ENCODE peak calls at places on chromosomes 16 and 17, in ten cellular contexts. One of them, this sample, is unnamed.

GRCh38 chr16:89737341-89738071 is 16.2 kb downstream of the ZNF276 start:
- ATAC-seq in WTC11: no peak
- ATAC-seq in sciatic nerve: no peak
- ATAC-seq in gastroesophageal sphincter: no peak
- ATAC-seq in stimulated activated effector memory CD8-positive, alpha-beta T cell treated with anti-CD3 and anti-CD28 coated beads, Interleukin-12 subunit alpha, Interleukin-12 subunit beta, amount 100 ng/mL, for 72 hours: peak; percentile 67
- ATAC-seq in Panc1: no peak
- ATAC-seq in SK-N-SH treated with all-trans-retinoic acid at 6 μM for 48 hours: no peak
- ATAC-seq in pancreas: no peak
- ATAC-seq in DND-41: peak; percentile 27
- ATAC-seq in heart left ventricle: no peak
- ATAC-seq in this sample: no peak

GRCh38 chr17:63601439-63602371 is 1.0 kb downstream of the TACO1 start:
- ATAC-seq in WTC11: no peak
- ATAC-seq in sciatic nerve: no peak
- ATAC-seq in gastroesophageal sphincter: no peak
- ATAC-seq in stimulated activated effector memory CD8-positive, alpha-beta T cell treated with anti-CD3 and anti-CD28 coated beads, Interleukin-12 subunit alpha, Interleukin-12 subunit beta, amount 100 ng/mL, for 72 hours: no peak
- ATAC-seq in Panc1: no peak
- ATAC-seq in SK-N-SH treated with all-trans-retinoic acid at 6 μM for 48 hours: peak; percentile 12
- ATAC-seq in pancreas: peak; percentile 14
- ATAC-seq in DND-41: no peak
- ATAC-seq in heart left ventricle: no peak
- ATAC-seq in this sample: no peak

GRCh38 chr17:32503251-32504165 is 16.7 kb downstream of the CDK5R1 start:
- ATAC-seq in WTC11: no peak
- ATAC-seq in sciatic nerve: peak; percentile 64
- ATAC-seq in gastroesophageal sphincter: no peak
- ATAC-seq in stimulated activated effector memory CD8-positive, alpha-beta T cell treated with anti-CD3 and anti-CD28 coated beads, Interleukin-12 subunit alpha, Interleukin-12 subunit beta, amount 100 ng/mL, for 72 hours: peak; percentile 96
- ATAC-seq in Panc1: peak; percentile 55
- ATAC-seq in SK-N-SH treated with all-trans-retinoic acid at 6 μM for 48 hours: peak; percentile 61
- ATAC-seq in pancreas: no peak
- ATAC-seq in DND-41: peak; percentile 98
- ATAC-seq in heart left ventricle: peak; percentile 43
- ATAC-seq in this sample: peak; percentile 80

GRCh38 chr17:45231481-45232116 is 9.9 kb downstream of the FMNL1 start:
- ATAC-seq in WTC11: peak; percentile 40
- ATAC-seq in sciatic nerve: no peak
- ATAC-seq in gastroesophageal sphincter: no peak
- ATAC-seq in stimulated activated effector memory CD8-positive, alpha-beta T cell treated with anti-CD3 and anti-CD28 coated beads, Interleukin-12 subunit alpha, Interleukin-12 subunit beta, amount 100 ng/mL, for 72 hours: no peak
- ATAC-seq in Panc1: peak; percentile 69
- ATAC-seq in SK-N-SH treated with all-trans-retinoic acid at 6 μM for 48 hours: peak; percentile 50
- ATAC-seq in pancreas: no peak
- ATAC-seq in DND-41: no peak
- ATAC-seq in heart left ventricle: no peak
- ATAC-seq in this sample: no peak

GRCh38 chr16:75105306-75106061 is 11.1 kb downstream of the LDHD start:
- ATAC-seq in WTC11: no peak
- ATAC-seq in sciatic nerve: peak; percentile 36
- ATAC-seq in gastroesophageal sphincter: peak; percentile 74
- ATAC-seq in stimulated activated effector memory CD8-positive, alpha-beta T cell treated with anti-CD3 and anti-CD28 coated beads, Interleukin-12 subunit alpha, Interleukin-12 subunit beta, amount 100 ng/mL, for 72 hours: no peak
- ATAC-seq in Panc1: no peak
- ATAC-seq in SK-N-SH treated with all-trans-retinoic acid at 6 μM for 48 hours: peak; percentile 60
- ATAC-seq in pancreas: no peak
- ATAC-seq in DND-41: no peak
- ATAC-seq in heart left ventricle: peak; percentile 54
- ATAC-seq in this sample: no peak

GRCh38 chr17:17876959-17877547 is 40.3 kb upstream of the SREBF1 start:
- ATAC-seq in WTC11: no peak
- ATAC-seq in sciatic nerve: peak; percentile 71
- ATAC-seq in gastroesophageal sphincter: peak; percentile 72
- ATAC-seq in stimulated activated effector memory CD8-positive, alpha-beta T cell treated with anti-CD3 and anti-CD28 coated beads, Interleukin-12 subunit alpha, Interleukin-12 subunit beta, amount 100 ng/mL, for 72 hours: no peak
- ATAC-seq in Panc1: no peak
- ATAC-seq in SK-N-SH treated with all-trans-retinoic acid at 6 μM for 48 hours: peak; percentile 23
- ATAC-seq in pancreas: peak; percentile 39
- ATAC-seq in DND-41: no peak
- ATAC-seq in heart left ventricle: peak; percentile 80
- ATAC-seq in this sample: peak; percentile 74

GRCh38 chr16:14325921-14326401 is 254.8 kb downstream of the MRTFB start:
- ATAC-seq in WTC11: no peak
- ATAC-seq in sciatic nerve: peak; percentile 26
- ATAC-seq in gastroesophageal sphincter: no peak
- ATAC-seq in stimulated activated effector memory CD8-positive, alpha-beta T cell treated with anti-CD3 and anti-CD28 coated beads, Interleukin-12 subunit alpha, Interleukin-12 subunit beta, amount 100 ng/mL, for 72 hours: no peak
- ATAC-seq in Panc1: no peak
- ATAC-seq in SK-N-SH treated with all-trans-retinoic acid at 6 μM for 48 hours: peak; percentile 36
- ATAC-seq in pancreas: peak; percentile 37
- ATAC-seq in DND-41: no peak
- ATAC-seq in heart left ventricle: peak; percentile 64
- ATAC-seq in this sample: no peak

GRCh38 chr16:14321542-14321941 is 250.4 kb downstream of the MRTFB start:
- ATAC-seq in WTC11: peak; percentile 20
- ATAC-seq in sciatic nerve: no peak
- ATAC-seq in gastroesophageal sphincter: no peak
- ATAC-seq in stimulated activated effector memory CD8-positive, alpha-beta T cell treated with anti-CD3 and anti-CD28 coated beads, Interleukin-12 subunit alpha, Interleukin-12 subunit beta, amount 100 ng/mL, for 72 hours: no peak
- ATAC-seq in Panc1: peak; percentile 55
- ATAC-seq in SK-N-SH treated with all-trans-retinoic acid at 6 μM for 48 hours: no peak
- ATAC-seq in pancreas: peak; percentile 87
- ATAC-seq in DND-41: no peak
- ATAC-seq in heart left ventricle: peak; percentile 92
- ATAC-seq in this sample: peak; percentile 59

GRCh38 chr16:84442416-84443145 is 61.9 kb downstream of the MEAK7 start:
- ATAC-seq in WTC11: no peak
- ATAC-seq in sciatic nerve: no peak
- ATAC-seq in gastroesophageal sphincter: no peak
- ATAC-seq in stimulated activated effector memory CD8-positive, alpha-beta T cell treated with anti-CD3 and anti-CD28 coated beads, Interleukin-12 subunit alpha, Interleukin-12 subunit beta, amount 100 ng/mL, for 72 hours: peak; percentile 21
- ATAC-seq in Panc1: no peak
- ATAC-seq in SK-N-SH treated with all-trans-retinoic acid at 6 μM for 48 hours: no peak
- ATAC-seq in pancreas: no peak
- ATAC-seq in DND-41: no peak
- ATAC-seq in heart left ventricle: no peak
- ATAC-seq in this sample: no peak

GRCh38 chr17:1485748-1486376 is 6.6 kb downstream of the MYO1C start:
- ATAC-seq in WTC11: no peak
- ATAC-seq in sciatic nerve: peak; percentile 34
- ATAC-seq in gastroesophageal sphincter: peak; percentile 45
- ATAC-seq in stimulated activated effector memory CD8-positive, alpha-beta T cell treated with anti-CD3 and anti-CD28 coated beads, Interleukin-12 subunit alpha, Interleukin-12 subunit beta, amount 100 ng/mL, for 72 hours: peak; percentile 61
- ATAC-seq in Panc1: peak; percentile 57
- ATAC-seq in SK-N-SH treated with all-trans-retinoic acid at 6 μM for 48 hours: peak; percentile 35
- ATAC-seq in pancreas: peak; percentile 32
- ATAC-seq in DND-41: peak; percentile 48
- ATAC-seq in heart left ventricle: peak; percentile 25
- ATAC-seq in this sample: peak; percentile 24

GRCh38 chr17:81380682-81381518 is 14.4 kb upstream of the BAHCC1 start:
- ATAC-seq in WTC11: no peak
- ATAC-seq in sciatic nerve: no peak
- ATAC-seq in gastroesophageal sphincter: no peak
- ATAC-seq in stimulated activated effector memory CD8-positive, alpha-beta T cell treated with anti-CD3 and anti-CD28 coated beads, Interleukin-12 subunit alpha, Interleukin-12 subunit beta, amount 100 ng/mL, for 72 hours: no peak
- ATAC-seq in Panc1: no peak
- ATAC-seq in SK-N-SH treated with all-trans-retinoic acid at 6 μM for 48 hours: no peak
- ATAC-seq in pancreas: no peak
- ATAC-seq in DND-41: no peak
- ATAC-seq in heart left ventricle: no peak
- ATAC-seq in this sample: no peak

GRCh38 chr17:41529491-41529915 is 1.4 kb upstream of the KRT19 start:
- ATAC-seq in WTC11: no peak
- ATAC-seq in sciatic nerve: no peak
- ATAC-seq in gastroesophageal sphincter: no peak
- ATAC-seq in stimulated activated effector memory CD8-positive, alpha-beta T cell treated with anti-CD3 and anti-CD28 coated beads, Interleukin-12 subunit alpha, Interleukin-12 subunit beta, amount 100 ng/mL, for 72 hours: no peak
- ATAC-seq in Panc1: peak; percentile 2
- ATAC-seq in SK-N-SH treated with all-trans-retinoic acid at 6 μM for 48 hours: peak; percentile 9
- ATAC-seq in pancreas: no peak
- ATAC-seq in DND-41: no peak
- ATAC-seq in heart left ventricle: no peak
- ATAC-seq in this sample: no peak

GRCh38 chr16:56974549-56975300 is 13.0 kb downstream of the CETP start:
- ATAC-seq in WTC11: no peak
- ATAC-seq in sciatic nerve: no peak
- ATAC-seq in gastroesophageal sphincter: no peak
- ATAC-seq in stimulated activated effector memory CD8-positive, alpha-beta T cell treated with anti-CD3 and anti-CD28 coated beads, Interleukin-12 subunit alpha, Interleukin-12 subunit beta, amount 100 ng/mL, for 72 hours: no peak
- ATAC-seq in Panc1: no peak
- ATAC-seq in SK-N-SH treated with all-trans-retinoic acid at 6 μM for 48 hours: no peak
- ATAC-seq in pancreas: no peak
- ATAC-seq in DND-41: no peak
- ATAC-seq in heart left ventricle: no peak
- ATAC-seq in this sample: no peak

GRCh38 chr17:64455993-64456885 is 7.3 kb downstream of the MILR1 start:
- ATAC-seq in WTC11: no peak
- ATAC-seq in sciatic nerve: peak; percentile 50
- ATAC-seq in gastroesophageal sphincter: no peak
- ATAC-seq in stimulated activated effector memory CD8-positive, alpha-beta T cell treated with anti-CD3 and anti-CD28 coated beads, Interleukin-12 subunit alpha, Interleukin-12 subunit beta, amount 100 ng/mL, for 72 hours: no peak
- ATAC-seq in Panc1: no peak
- ATAC-seq in SK-N-SH treated with all-trans-retinoic acid at 6 μM for 48 hours: no peak
- ATAC-seq in pancreas: no peak
- ATAC-seq in DND-41: peak; percentile 89
- ATAC-seq in heart left ventricle: no peak
- ATAC-seq in this sample: peak; percentile 24

GRCh38 chr17:77470800-77471733 is 330.3 kb downstream of the SEC14L1 start:
- ATAC-seq in WTC11: peak; percentile 40
- ATAC-seq in sciatic nerve: peak; percentile 78
- ATAC-seq in gastroesophageal sphincter: peak; percentile 34
- ATAC-seq in stimulated activated effector memory CD8-positive, alpha-beta T cell treated with anti-CD3 and anti-CD28 coated beads, Interleukin-12 subunit alpha, Interleukin-12 subunit beta, amount 100 ng/mL, for 72 hours: no peak
- ATAC-seq in Panc1: peak; percentile 10
- ATAC-seq in SK-N-SH treated with all-trans-retinoic acid at 6 μM for 48 hours: peak; percentile 48
- ATAC-seq in pancreas: no peak
- ATAC-seq in DND-41: no peak
- ATAC-seq in heart left ventricle: peak; percentile 90
- ATAC-seq in this sample: no peak

GRCh38 chr17:41705271-41705991 is 6.7 kb upstream of the GAST start:
- ATAC-seq in WTC11: peak; percentile 72
- ATAC-seq in sciatic nerve: peak; percentile 59
- ATAC-seq in gastroesophageal sphincter: no peak
- ATAC-seq in stimulated activated effector memory CD8-positive, alpha-beta T cell treated with anti-CD3 and anti-CD28 coated beads, Interleukin-12 subunit alpha, Interleukin-12 subunit beta, amount 100 ng/mL, for 72 hours: no peak
- ATAC-seq in Panc1: peak; percentile 55
- ATAC-seq in SK-N-SH treated with all-trans-retinoic acid at 6 μM for 48 hours: peak; percentile 68
- ATAC-seq in pancreas: peak; percentile 50
- ATAC-seq in DND-41: no peak
- ATAC-seq in heart left ventricle: no peak
- ATAC-seq in this sample: peak; percentile 21

GRCh38 chr16:67063008-67063407 is 34.1 kb downstream of the CBFB start:
- ATAC-seq in WTC11: no peak
- ATAC-seq in sciatic nerve: no peak
- ATAC-seq in gastroesophageal sphincter: no peak
- ATAC-seq in stimulated activated effector memory CD8-positive, alpha-beta T cell treated with anti-CD3 and anti-CD28 coated beads, Interleukin-12 subunit alpha, Interleukin-12 subunit beta, amount 100 ng/mL, for 72 hours: no peak
- ATAC-seq in Panc1: no peak
- ATAC-seq in SK-N-SH treated with all-trans-retinoic acid at 6 μM for 48 hours: no peak
- ATAC-seq in pancreas: no peak
- ATAC-seq in DND-41: peak; percentile 88
- ATAC-seq in heart left ventricle: no peak
- ATAC-seq in this sample: no peak

GRCh38 chr16:55471448-55472097 is 7.4 kb upstream of the MMP2 start:
- ATAC-seq in WTC11: no peak
- ATAC-seq in sciatic nerve: peak; percentile 25
- ATAC-seq in gastroesophageal sphincter: peak; percentile 44
- ATAC-seq in stimulated activated effector memory CD8-positive, alpha-beta T cell treated with anti-CD3 and anti-CD28 coated beads, Interleukin-12 subunit alpha, Interleukin-12 subunit beta, amount 100 ng/mL, for 72 hours: peak; percentile 86
- ATAC-seq in Panc1: peak; percentile 70
- ATAC-seq in SK-N-SH treated with all-trans-retinoic acid at 6 μM for 48 hours: peak; percentile 86
- ATAC-seq in pancreas: no peak
- ATAC-seq in DND-41: no peak
- ATAC-seq in heart left ventricle: no peak
- ATAC-seq in this sample: peak; percentile 40

GRCh38 chr16:85422124-85422373 is 191.1 kb upstream of the GSE1 start:
- ATAC-seq in WTC11: no peak
- ATAC-seq in sciatic nerve: no peak
- ATAC-seq in gastroesophageal sphincter: no peak
- ATAC-seq in stimulated activated effector memory CD8-positive, alpha-beta T cell treated with anti-CD3 and anti-CD28 coated beads, Interleukin-12 subunit alpha, Interleukin-12 subunit beta, amount 100 ng/mL, for 72 hours: no peak
- ATAC-seq in Panc1: no peak
- ATAC-seq in SK-N-SH treated with all-trans-retinoic acid at 6 μM for 48 hours: no peak
- ATAC-seq in pancreas: no peak
- ATAC-seq in DND-41: no peak
- ATAC-seq in heart left ventricle: no peak
- ATAC-seq in this sample: no peak

GRCh38 chr17:41301204-41301790 is 1.4 kb downstream of the KRTAP29-1 start:
- ATAC-seq in WTC11: no peak
- ATAC-seq in sciatic nerve: no peak
- ATAC-seq in gastroesophageal sphincter: no peak
- ATAC-seq in stimulated activated effector memory CD8-positive, alpha-beta T cell treated with anti-CD3 and anti-CD28 coated beads, Interleukin-12 subunit alpha, Interleukin-12 subunit beta, amount 100 ng/mL, for 72 hours: no peak
- ATAC-seq in Panc1: no peak
- ATAC-seq in SK-N-SH treated with all-trans-retinoic acid at 6 μM for 48 hours: no peak
- ATAC-seq in pancreas: no peak
- ATAC-seq in DND-41: no peak
- ATAC-seq in heart left ventricle: no peak
- ATAC-seq in this sample: peak; percentile 68

GRCh38 chr16:12320298-12320706 is 343.8 kb downstream of the SNX29 start:
- ATAC-seq in WTC11: no peak
- ATAC-seq in sciatic nerve: no peak
- ATAC-seq in gastroesophageal sphincter: no peak
- ATAC-seq in stimulated activated effector memory CD8-positive, alpha-beta T cell treated with anti-CD3 and anti-CD28 coated beads, Interleukin-12 subunit alpha, Interleukin-12 subunit beta, amount 100 ng/mL, for 72 hours: no peak
- ATAC-seq in Panc1: no peak
- ATAC-seq in SK-N-SH treated with all-trans-retinoic acid at 6 μM for 48 hours: no peak
- ATAC-seq in pancreas: no peak
- ATAC-seq in DND-41: no peak
- ATAC-seq in heart left ventricle: no peak
- ATAC-seq in this sample: no peak

GRCh38 chr17:82545071-82545462 is 25.5 kb downstream of the FOXK2 start:
- ATAC-seq in WTC11: no peak
- ATAC-seq in sciatic nerve: peak; percentile 84
- ATAC-seq in gastroesophageal sphincter: peak; percentile 80
- ATAC-seq in stimulated activated effector memory CD8-positive, alpha-beta T cell treated with anti-CD3 and anti-CD28 coated beads, Interleukin-12 subunit alpha, Interleukin-12 subunit beta, amount 100 ng/mL, for 72 hours: no peak
- ATAC-seq in Panc1: no peak
- ATAC-seq in SK-N-SH treated with all-trans-retinoic acid at 6 μM for 48 hours: no peak
- ATAC-seq in pancreas: no peak
- ATAC-seq in DND-41: no peak
- ATAC-seq in heart left ventricle: peak; percentile 72
- ATAC-seq in this sample: no peak

GRCh38 chr16:61323456-61323855 is 712.8 kb downstream of the CDH8 start:
- ATAC-seq in WTC11: no peak
- ATAC-seq in sciatic nerve: no peak
- ATAC-seq in gastroesophageal sphincter: no peak
- ATAC-seq in stimulated activated effector memory CD8-positive, alpha-beta T cell treated with anti-CD3 and anti-CD28 coated beads, Interleukin-12 subunit alpha, Interleukin-12 subunit beta, amount 100 ng/mL, for 72 hours: no peak
- ATAC-seq in Panc1: no peak
- ATAC-seq in SK-N-SH treated with all-trans-retinoic acid at 6 μM for 48 hours: no peak
- ATAC-seq in pancreas: no peak
- ATAC-seq in DND-41: no peak
- ATAC-seq in heart left ventricle: no peak
- ATAC-seq in this sample: no peak

GRCh38 chr16:31507617-31507928 is 618 bp downstream of the RUSF1 start:
- ATAC-seq in WTC11: no peak
- ATAC-seq in sciatic nerve: peak; percentile 9
- ATAC-seq in gastroesophageal sphincter: no peak
- ATAC-seq in stimulated activated effector memory CD8-positive, alpha-beta T cell treated with anti-CD3 and anti-CD28 coated beads, Interleukin-12 subunit alpha, Interleukin-12 subunit beta, amount 100 ng/mL, for 72 hours: no peak
- ATAC-seq in Panc1: no peak
- ATAC-seq in SK-N-SH treated with all-trans-retinoic acid at 6 μM for 48 hours: no peak
- ATAC-seq in pancreas: peak; percentile 8
- ATAC-seq in DND-41: no peak
- ATAC-seq in heart left ventricle: peak; percentile 3
- ATAC-seq in this sample: peak; percentile 34

GRCh38 chr16:22694887-22695382 is 119.0 kb upstream of the HS3ST2 start:
- ATAC-seq in WTC11: no peak
- ATAC-seq in sciatic nerve: no peak
- ATAC-seq in gastroesophageal sphincter: peak; percentile 95
- ATAC-seq in stimulated activated effector memory CD8-positive, alpha-beta T cell treated with anti-CD3 and anti-CD28 coated beads, Interleukin-12 subunit alpha, Interleukin-12 subunit beta, amount 100 ng/mL, for 72 hours: no peak
- ATAC-seq in Panc1: no peak
- ATAC-seq in SK-N-SH treated with all-trans-retinoic acid at 6 μM for 48 hours: peak; percentile 42
- ATAC-seq in pancreas: no peak
- ATAC-seq in DND-41: no peak
- ATAC-seq in heart left ventricle: peak; percentile 90
- ATAC-seq in this sample: no peak

GRCh38 chr17:40074871-40075215 is 12.1 kb downstream of the THRA start:
- ATAC-seq in WTC11: no peak
- ATAC-seq in sciatic nerve: peak; percentile 45
- ATAC-seq in gastroesophageal sphincter: no peak
- ATAC-seq in stimulated activated effector memory CD8-positive, alpha-beta T cell treated with anti-CD3 and anti-CD28 coated beads, Interleukin-12 subunit alpha, Interleukin-12 subunit beta, amount 100 ng/mL, for 72 hours: no peak
- ATAC-seq in Panc1: no peak
- ATAC-seq in SK-N-SH treated with all-trans-retinoic acid at 6 μM for 48 hours: no peak
- ATAC-seq in pancreas: peak; percentile 9
- ATAC-seq in DND-41: no peak
- ATAC-seq in heart left ventricle: peak; percentile 7
- ATAC-seq in this sample: no peak

GRCh38 chr16:12760819-12761611 is 42.7 kb downstream of the CPPED1 start:
- ATAC-seq in WTC11: no peak
- ATAC-seq in sciatic nerve: no peak
- ATAC-seq in gastroesophageal sphincter: no peak
- ATAC-seq in stimulated activated effector memory CD8-positive, alpha-beta T cell treated with anti-CD3 and anti-CD28 coated beads, Interleukin-12 subunit alpha, Interleukin-12 subunit beta, amount 100 ng/mL, for 72 hours: no peak
- ATAC-seq in Panc1: no peak
- ATAC-seq in SK-N-SH treated with all-trans-retinoic acid at 6 μM for 48 hours: no peak
- ATAC-seq in pancreas: no peak
- ATAC-seq in DND-41: no peak
- ATAC-seq in heart left ventricle: no peak
- ATAC-seq in this sample: no peak

GRCh38 chr17:77165577-77165976 is 24.8 kb downstream of the SEC14L1 start:
- ATAC-seq in WTC11: no peak
- ATAC-seq in sciatic nerve: no peak
- ATAC-seq in gastroesophageal sphincter: no peak
- ATAC-seq in stimulated activated effector memory CD8-positive, alpha-beta T cell treated with anti-CD3 and anti-CD28 coated beads, Interleukin-12 subunit alpha, Interleukin-12 subunit beta, amount 100 ng/mL, for 72 hours: no peak
- ATAC-seq in Panc1: no peak
- ATAC-seq in SK-N-SH treated with all-trans-retinoic acid at 6 μM for 48 hours: no peak
- ATAC-seq in pancreas: no peak
- ATAC-seq in DND-41: no peak
- ATAC-seq in heart left ventricle: no peak
- ATAC-seq in this sample: no peak

This sample was measured in esophagus mucosa.